ENCODE peak calls at places on chromosome 22, in eight cellular contexts. One of them, this sample, is unnamed.
A peak's percentile ranks its signal among the peaks of the same experiment; 100 is the strongest.

GRCh38 chr22:28064941-28065340 is 145.9 kb upstream of the PITPNB start:
- DNase-seq in GM12865: no peak
- DNase-seq in spleen: no peak
- DNase-seq in mesenchymal stem cell: no peak
- DNase-seq in epithelial cell of esophagus: no peak
- DNase-seq in fibroblast of villous mesenchyme: peak; percentile 27
- DNase-seq in adrenal gland: no peak
- DNase-seq in AG09309: no peak
- DNase-seq in this sample: no peak

GRCh38 chr22:43823353-43823908 is 11.3 kb upstream of the EFCAB6 start:
- DNase-seq in adrenal gland: peak; percentile 15
- DNase-seq in AG09309: no peak
- DNase-seq in GM12865: no peak
- DNase-seq in spleen: no peak
- DNase-seq in epithelial cell of esophagus: peak; percentile 48
- DNase-seq in mesenchymal stem cell: no peak
- DNase-seq in fibroblast of villous mesenchyme: no peak
- DNase-seq in this sample: no peak

GRCh38 chr22:19287889-19288288 is 3.6 kb downstream of the CLTCL1 start:
- DNase-seq in GM12865: no peak
- DNase-seq in AG09309: peak; percentile 70
- DNase-seq in mesenchymal stem cell: peak; percentile 85
- DNase-seq in epithelial cell of esophagus: peak; percentile 77
- DNase-seq in fibroblast of villous mesenchyme: peak; percentile 90
- DNase-seq in adrenal gland: no peak
- DNase-seq in spleen: no peak
- DNase-seq in this sample: no peak

GRCh38 chr22:43231724-43232034 is 44.7 kb upstream of the TTLL12 start:
- DNase-seq in mesenchymal stem cell: no peak
- DNase-seq in AG09309: no peak
- DNase-seq in adrenal gland: no peak
- DNase-seq in GM12865: no peak
- DNase-seq in epithelial cell of esophagus: no peak
- DNase-seq in fibroblast of villous mesenchyme: no peak
- DNase-seq in spleen: no peak
- DNase-seq in this sample: no peak

GRCh38 chr22:26561756-26562417 is 28.0 kb downstream of the TPST2 start:
- DNase-seq in mesenchymal stem cell: no peak
- DNase-seq in epithelial cell of esophagus: no peak
- DNase-seq in spleen: no peak
- DNase-seq in adrenal gland: peak; percentile 90
- DNase-seq in AG09309: no peak
- DNase-seq in GM12865: no peak
- DNase-seq in fibroblast of villous mesenchyme: no peak
- DNase-seq in this sample: peak; percentile 97

GRCh38 chr22:44661070-44661469 is 40.9 kb upstream of the PRR5 start:
- DNase-seq in adrenal gland: no peak
- DNase-seq in fibroblast of villous mesenchyme: no peak
- DNase-seq in mesenchymal stem cell: peak; percentile 33
- DNase-seq in spleen: no peak
- DNase-seq in epithelial cell of esophagus: no peak
- DNase-seq in AG09309: no peak
- DNase-seq in GM12865: no peak
- DNase-seq in this sample: no peak

GRCh38 chr22:44256860-44257560 is 55.7 kb downstream of the SHISAL1 start:
- DNase-seq in spleen: no peak
- DNase-seq in AG09309: no peak
- DNase-seq in adrenal gland: no peak
- DNase-seq in fibroblast of villous mesenchyme: no peak
- DNase-seq in GM12865: no peak
- DNase-seq in mesenchymal stem cell: no peak
- DNase-seq in epithelial cell of esophagus: no peak
- DNase-seq in this sample: no peak

GRCh38 chr22:41181349-41182241 is 23.5 kb upstream of the L3MBTL2 start:
- DNase-seq in mesenchymal stem cell: peak; percentile 90
- DNase-seq in AG09309: peak; percentile 44
- DNase-seq in epithelial cell of esophagus: peak; percentile 85
- DNase-seq in spleen: no peak
- DNase-seq in GM12865: no peak
- DNase-seq in fibroblast of villous mesenchyme: peak; percentile 82
- DNase-seq in adrenal gland: no peak
- DNase-seq in this sample: no peak

GRCh38 chr22:23534851-23535717 is 45.0 kb downstream of the IGLL1 start:
- DNase-seq in adrenal gland: no peak
- DNase-seq in fibroblast of villous mesenchyme: no peak
- DNase-seq in spleen: peak; percentile 68
- DNase-seq in mesenchymal stem cell: no peak
- DNase-seq in GM12865: no peak
- DNase-seq in AG09309: no peak
- DNase-seq in epithelial cell of esophagus: no peak
- DNase-seq in this sample: peak; percentile 3

GRCh38 chr22:25014896-25015755 is 62.6 kb downstream of the KIAA1671 start:
- DNase-seq in AG09309: no peak
- DNase-seq in mesenchymal stem cell: no peak
- DNase-seq in fibroblast of villous mesenchyme: no peak
- DNase-seq in spleen: no peak
- DNase-seq in adrenal gland: no peak
- DNase-seq in epithelial cell of esophagus: no peak
- DNase-seq in GM12865: no peak
- DNase-seq in this sample: no peak

GRCh38 chr22:27808730-27809129 is 7.2 kb upstream of the MN1 start:
- DNase-seq in mesenchymal stem cell: no peak
- DNase-seq in spleen: no peak
- DNase-seq in fibroblast of villous mesenchyme: no peak
- DNase-seq in adrenal gland: no peak
- DNase-seq in AG09309: no peak
- DNase-seq in epithelial cell of esophagus: no peak
- DNase-seq in GM12865: no peak
- DNase-seq in this sample: no peak

GRCh38 chr22:17648564-17648963 is 10.0 kb downstream of the BCL2L13 start:
- DNase-seq in fibroblast of villous mesenchyme: no peak
- DNase-seq in mesenchymal stem cell: no peak
- DNase-seq in adrenal gland: no peak
- DNase-seq in GM12865: no peak
- DNase-seq in spleen: no peak
- DNase-seq in AG09309: no peak
- DNase-seq in epithelial cell of esophagus: no peak
- DNase-seq in this sample: no peak

GRCh38 chr22:44668190-44668885 is 33.7 kb upstream of the PRR5 start:
- DNase-seq in spleen: peak; percentile 87
- DNase-seq in epithelial cell of esophagus: no peak
- DNase-seq in GM12865: no peak
- DNase-seq in mesenchymal stem cell: no peak
- DNase-seq in fibroblast of villous mesenchyme: no peak
- DNase-seq in adrenal gland: no peak
- DNase-seq in AG09309: no peak
- DNase-seq in this sample: no peak

GRCh38 chr22:46096706-46097230 is 53.6 kb upstream of the PPARA start:
- DNase-seq in fibroblast of villous mesenchyme: no peak
- DNase-seq in AG09309: no peak
- DNase-seq in epithelial cell of esophagus: no peak
- DNase-seq in spleen: no peak
- DNase-seq in mesenchymal stem cell: no peak
- DNase-seq in GM12865: no peak
- DNase-seq in adrenal gland: no peak
- DNase-seq in this sample: no peak

GRCh38 chr22:50545522-50546325 is at the start of gene KLHDC7B:
- DNase-seq in spleen: peak; percentile 79
- DNase-seq in epithelial cell of esophagus: no peak
- DNase-seq in mesenchymal stem cell: peak; percentile 55
- DNase-seq in AG09309: no peak
- DNase-seq in adrenal gland: no peak
- DNase-seq in GM12865: no peak
- DNase-seq in fibroblast of villous mesenchyme: peak; percentile 68
- DNase-seq in this sample: no peak

GRCh38 chr22:40120783-40121182 is 56.9 kb upstream of the TNRC6B start:
- DNase-seq in mesenchymal stem cell: no peak
- DNase-seq in GM12865: no peak
- DNase-seq in spleen: no peak
- DNase-seq in AG09309: no peak
- DNase-seq in adrenal gland: no peak
- DNase-seq in epithelial cell of esophagus: no peak
- DNase-seq in fibroblast of villous mesenchyme: no peak
- DNase-seq in this sample: no peak

GRCh38 chr22:23272371-23272770 is 92.1 kb downstream of the BCR start:
- DNase-seq in epithelial cell of esophagus: no peak
- DNase-seq in mesenchymal stem cell: no peak
- DNase-seq in adrenal gland: no peak
- DNase-seq in fibroblast of villous mesenchyme: no peak
- DNase-seq in spleen: no peak
- DNase-seq in AG09309: no peak
- DNase-seq in GM12865: no peak
- DNase-seq in this sample: peak; percentile 54

GRCh38 chr22:24407278-24407665 is 20.1 kb upstream of the ADORA2A start:
- DNase-seq in AG09309: no peak
- DNase-seq in adrenal gland: peak; percentile 42
- DNase-seq in spleen: no peak
- DNase-seq in GM12865: no peak
- DNase-seq in epithelial cell of esophagus: no peak
- DNase-seq in mesenchymal stem cell: peak; percentile 46
- DNase-seq in fibroblast of villous mesenchyme: no peak
- DNase-seq in this sample: no peak

GRCh38 chr22:23147632-23148387 is 2.5 kb downstream of the RAB36 start:
- DNase-seq in spleen: no peak
- DNase-seq in GM12865: no peak
- DNase-seq in fibroblast of villous mesenchyme: peak; percentile 83
- DNase-seq in adrenal gland: no peak
- DNase-seq in mesenchymal stem cell: peak; percentile 76
- DNase-seq in epithelial cell of esophagus: peak; percentile 92
- DNase-seq in AG09309: peak; percentile 10
- DNase-seq in this sample: peak; percentile 62

GRCh38 chr22:21923163-21923561 is 29.5 kb downstream of the PPM1F start:
- DNase-seq in epithelial cell of esophagus: no peak
- DNase-seq in AG09309: no peak
- DNase-seq in mesenchymal stem cell: no peak
- DNase-seq in fibroblast of villous mesenchyme: no peak
- DNase-seq in adrenal gland: no peak
- DNase-seq in spleen: no peak
- DNase-seq in GM12865: no peak
- DNase-seq in this sample: no peak

GRCh38 chr22:46001426-46002106 is 24.6 kb upstream of the WNT7B start:
- DNase-seq in fibroblast of villous mesenchyme: no peak
- DNase-seq in adrenal gland: no peak
- DNase-seq in mesenchymal stem cell: no peak
- DNase-seq in GM12865: no peak
- DNase-seq in epithelial cell of esophagus: no peak
- DNase-seq in spleen: peak; percentile 73
- DNase-seq in AG09309: no peak
- DNase-seq in this sample: peak; percentile 72

GRCh38 chr22:44578115-44578457 is 80.1 kb upstream of the RTL6 start:
- DNase-seq in fibroblast of villous mesenchyme: no peak
- DNase-seq in AG09309: no peak
- DNase-seq in spleen: no peak
- DNase-seq in GM12865: no peak
- DNase-seq in epithelial cell of esophagus: no peak
- DNase-seq in adrenal gland: peak; percentile 8
- DNase-seq in mesenchymal stem cell: no peak
- DNase-seq in this sample: no peak

GRCh38 chr22:25407226-25407858 is 157.1 kb upstream of the GRK3 start:
- DNase-seq in epithelial cell of esophagus: no peak
- DNase-seq in mesenchymal stem cell: no peak
- DNase-seq in fibroblast of villous mesenchyme: no peak
- DNase-seq in AG09309: no peak
- DNase-seq in adrenal gland: no peak
- DNase-seq in spleen: no peak
- DNase-seq in GM12865: no peak
- DNase-seq in this sample: peak; percentile 72

GRCh38 chr22:37627091-37627490 is 12.4 kb upstream of the SH3BP1 start:
- DNase-seq in adrenal gland: no peak
- DNase-seq in epithelial cell of esophagus: no peak
- DNase-seq in AG09309: no peak
- DNase-seq in spleen: no peak
- DNase-seq in GM12865: no peak
- DNase-seq in fibroblast of villous mesenchyme: no peak
- DNase-seq in mesenchymal stem cell: no peak
- DNase-seq in this sample: no peak
- H3K4me3 ChIP-seq in adrenal gland: no peak overlapping the region
- H3K4me3 ChIP-seq in epithelial cell of esophagus: no peak overlapping the region
- H3K4me3 ChIP-seq in AG09309: no peak overlapping the region
- H3K4me3 ChIP-seq in spleen: no peak overlapping the region
- H3K4me3 ChIP-seq in GM12865: no peak overlapping the region
- H3K4me3 ChIP-seq in fibroblast of villous mesenchyme: no peak overlapping the region
- H3K4me3 ChIP-seq in mesenchymal stem cell: no peak overlapping the region
- H3K4me3 ChIP-seq in this sample: no peak overlapping the region

GRCh38 chr22:32622004-32622761 is 147.6 kb downstream of the FBXO7 start:
- DNase-seq in GM12865: no peak
- DNase-seq in fibroblast of villous mesenchyme: peak; percentile 99
- DNase-seq in mesenchymal stem cell: peak; percentile 86
- DNase-seq in adrenal gland: peak; percentile 50
- DNase-seq in epithelial cell of esophagus: no peak
- DNase-seq in spleen: peak; percentile 56
- DNase-seq in AG09309: peak; percentile 51
- DNase-seq in this sample: peak; percentile 63
- H3K4me3 ChIP-seq in GM12865: no peak overlapping the region
- H3K4me3 ChIP-seq in fibroblast of villous mesenchyme: peak overlapping the region; percentile 22
- H3K4me3 ChIP-seq in mesenchymal stem cell: no peak overlapping the region
- H3K4me3 ChIP-seq in adrenal gland: no peak overlapping the region
- H3K4me3 ChIP-seq in epithelial cell of esophagus: no peak overlapping the region
- H3K4me3 ChIP-seq in spleen: no peak overlapping the region
- H3K4me3 ChIP-seq in AG09309: no peak overlapping the region
- H3K4me3 ChIP-seq in this sample: no peak overlapping the region

GRCh38 chr22:34370711-34371110 is 450.4 kb upstream of the LARGE1 start:
- DNase-seq in mesenchymal stem cell: no peak
- DNase-seq in AG09309: no peak
- DNase-seq in spleen: no peak
- DNase-seq in GM12865: no peak
- DNase-seq in fibroblast of villous mesenchyme: no peak
- DNase-seq in adrenal gland: no peak
- DNase-seq in epithelial cell of esophagus: no peak
- DNase-seq in this sample: no peak
- H3K4me3 ChIP-seq in mesenchymal stem cell: no peak overlapping the region
- H3K4me3 ChIP-seq in AG09309: no peak overlapping the region
- H3K4me3 ChIP-seq in spleen: no peak overlapping the region
- H3K4me3 ChIP-seq in GM12865: no peak overlapping the region
- H3K4me3 ChIP-seq in fibroblast of villous mesenchyme: no peak overlapping the region
- H3K4me3 ChIP-seq in adrenal gland: no peak overlapping the region
- H3K4me3 ChIP-seq in epithelial cell of esophagus: no peak overlapping the region
- H3K4me3 ChIP-seq in this sample: no peak overlapping the region

DNA sequence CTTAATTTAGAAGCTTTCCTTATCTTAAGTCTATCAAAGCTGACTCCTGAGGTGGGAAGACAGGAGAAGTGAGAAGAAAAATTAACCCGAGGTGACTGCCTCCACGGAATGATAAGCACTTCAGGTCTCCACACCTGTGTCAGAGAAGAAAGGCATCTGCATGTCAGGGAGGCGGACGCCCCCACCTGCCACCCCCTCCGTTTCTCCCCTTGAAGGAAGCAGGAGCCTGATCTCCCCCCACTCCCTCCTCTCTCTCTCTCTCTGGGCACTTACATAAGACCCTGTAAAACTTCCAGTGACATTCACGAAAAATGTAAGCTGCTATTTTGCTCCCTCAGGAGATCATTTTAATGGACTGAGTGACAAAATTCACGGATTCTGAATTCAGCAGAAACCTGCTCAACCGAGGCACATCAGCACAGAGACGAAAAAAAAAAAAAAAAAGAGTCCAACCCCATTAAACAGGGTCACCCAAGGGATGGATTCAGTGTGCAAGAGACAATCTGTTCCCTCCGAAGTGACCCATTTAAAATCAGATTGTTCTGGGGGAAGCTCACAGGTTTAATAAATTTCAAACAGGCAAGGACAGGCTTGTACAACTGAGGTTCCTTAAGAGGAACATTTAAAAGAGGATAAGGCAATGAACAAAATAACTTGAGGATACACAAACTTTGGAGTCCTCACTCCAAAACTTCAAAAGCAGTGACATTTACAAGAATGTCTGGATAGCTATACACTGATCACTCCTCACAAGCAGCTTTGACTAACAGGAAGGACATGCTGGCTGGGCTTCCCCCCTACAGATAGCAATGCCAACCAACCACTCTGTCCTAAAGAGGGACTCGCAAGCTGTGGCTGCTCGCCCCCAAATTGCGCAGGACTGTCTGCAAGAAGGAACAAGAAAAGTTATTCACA is 1.3 kb downstream of the LARGE1 start:
- DNase-seq in AG09309: no peak
- DNase-seq in fibroblast of villous mesenchyme: no peak
- DNase-seq in spleen: no peak
- DNase-seq in adrenal gland: peak; percentile 38
- DNase-seq in epithelial cell of esophagus: peak; percentile 4
- DNase-seq in GM12865: no peak
- DNase-seq in mesenchymal stem cell: peak; percentile 55
- DNase-seq in this sample: no peak
- H3K4me3 ChIP-seq in AG09309: peak overlapping the region; percentile 58
- H3K4me3 ChIP-seq in fibroblast of villous mesenchyme: peak overlapping the region; percentile 61
- H3K4me3 ChIP-seq in spleen: peak overlapping the region; percentile 74
- H3K4me3 ChIP-seq in adrenal gland: peak overlapping the region; percentile 82
- H3K4me3 ChIP-seq in epithelial cell of esophagus: no peak overlapping the region
- H3K4me3 ChIP-seq in GM12865: peak overlapping the region; percentile 89
- H3K4me3 ChIP-seq in mesenchymal stem cell: peak overlapping the region; percentile 65
- H3K4me3 ChIP-seq in this sample: peak overlapping the region; percentile 43